ENCODE peak calls at places on chromosome 2, in nine cellular contexts. One of them, this sample, is unnamed.
A peak's percentile ranks its signal among the peaks of the same experiment; 100 is the strongest.

GRCh38 chr2:54629914-54630609 is 93.4 kb upstream of the EML6 start:
- DNase-seq in neural progenitor cell: no peak
- DNase-seq in esophagus squamous epithelium: no peak
- DNase-seq in CD8-positive, alpha-beta memory T cell: no peak
- DNase-seq in Panc1: peak; percentile 35
- DNase-seq in spleen: no peak
- DNase-seq in neuronal stem cell: no peak
- DNase-seq in cardiac muscle cell: peak; percentile 46
- DNase-seq in heart right ventricle: peak; percentile 81
- DNase-seq in this sample: peak; percentile 89

GRCh38 chr2:37585982-37586621 is 85.3 kb downstream of the CDC42EP3 start:
- DNase-seq in neural progenitor cell: no peak
- DNase-seq in esophagus squamous epithelium: no peak
- DNase-seq in CD8-positive, alpha-beta memory T cell: peak; percentile 64
- DNase-seq in Panc1: no peak
- DNase-seq in spleen: no peak
- DNase-seq in neuronal stem cell: no peak
- DNase-seq in cardiac muscle cell: peak; percentile 76
- DNase-seq in heart right ventricle: no peak
- DNase-seq in this sample: no peak

GRCh38 chr2:55460562-55460961 is 40.9 kb upstream of the CCDC88A start:
- DNase-seq in neural progenitor cell: no peak
- DNase-seq in esophagus squamous epithelium: no peak
- DNase-seq in CD8-positive, alpha-beta memory T cell: no peak
- DNase-seq in Panc1: no peak
- DNase-seq in spleen: no peak
- DNase-seq in neuronal stem cell: no peak
- DNase-seq in cardiac muscle cell: peak; percentile 37
- DNase-seq in heart right ventricle: no peak
- DNase-seq in this sample: no peak

GRCh38 chr2:238106339-238106697 is 6.2 kb downstream of the ESPNL start:
- DNase-seq in neural progenitor cell: no peak
- DNase-seq in esophagus squamous epithelium: no peak
- DNase-seq in CD8-positive, alpha-beta memory T cell: no peak
- DNase-seq in Panc1: no peak
- DNase-seq in spleen: no peak
- DNase-seq in neuronal stem cell: no peak
- DNase-seq in cardiac muscle cell: no peak
- DNase-seq in heart right ventricle: no peak
- DNase-seq in this sample: no peak

GRCh38 chr2:142745691-142746090 is 131.8 kb upstream of the KYNU start:
- DNase-seq in neural progenitor cell: no peak
- DNase-seq in esophagus squamous epithelium: no peak
- DNase-seq in CD8-positive, alpha-beta memory T cell: no peak
- DNase-seq in Panc1: no peak
- DNase-seq in spleen: no peak
- DNase-seq in neuronal stem cell: no peak
- DNase-seq in cardiac muscle cell: no peak
- DNase-seq in heart right ventricle: no peak
- DNase-seq in this sample: no peak

GRCh38 chr2:194907569-194907968 is 749.5 kb upstream of the SLC39A10 start:
- DNase-seq in neural progenitor cell: no peak
- DNase-seq in esophagus squamous epithelium: no peak
- DNase-seq in CD8-positive, alpha-beta memory T cell: no peak
- DNase-seq in Panc1: no peak
- DNase-seq in spleen: no peak
- DNase-seq in neuronal stem cell: no peak
- DNase-seq in cardiac muscle cell: no peak
- DNase-seq in heart right ventricle: no peak
- DNase-seq in this sample: no peak

GRCh38 chr2:23298551-23298950 is 86.4 kb upstream of the KLHL29 start:
- DNase-seq in neural progenitor cell: no peak
- DNase-seq in esophagus squamous epithelium: no peak
- DNase-seq in CD8-positive, alpha-beta memory T cell: no peak
- DNase-seq in Panc1: no peak
- DNase-seq in spleen: no peak
- DNase-seq in neuronal stem cell: no peak
- DNase-seq in cardiac muscle cell: no peak
- DNase-seq in heart right ventricle: no peak
- DNase-seq in this sample: no peak

GRCh38 chr2:13919981-13920382 is 712.5 kb upstream of the LRATD1 start:
- DNase-seq in neural progenitor cell: no peak
- DNase-seq in esophagus squamous epithelium: no peak
- DNase-seq in CD8-positive, alpha-beta memory T cell: no peak
- DNase-seq in Panc1: no peak
- DNase-seq in spleen: no peak
- DNase-seq in neuronal stem cell: no peak
- DNase-seq in cardiac muscle cell: no peak
- DNase-seq in heart right ventricle: no peak
- DNase-seq in this sample: no peak

DNA sequence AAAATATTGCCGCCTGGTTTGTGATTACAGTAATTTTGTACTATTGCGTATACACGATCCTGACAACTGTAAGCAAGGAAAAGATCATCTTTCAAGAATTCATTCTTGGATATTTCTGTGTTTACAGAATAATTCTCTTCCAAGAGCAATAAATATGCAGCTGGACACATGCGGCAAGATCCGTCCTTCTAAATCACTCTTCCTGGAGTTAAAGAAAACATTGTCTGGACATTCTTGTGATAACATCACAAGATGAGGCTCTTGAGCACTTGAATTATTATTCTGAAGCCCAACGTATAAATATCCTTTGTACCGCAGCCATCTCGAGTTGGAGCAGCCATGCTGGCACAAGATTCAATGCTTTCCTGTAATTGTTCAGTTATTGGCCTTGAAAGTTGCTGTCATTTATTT is 9.9 kb downstream of the FHL2 start:
- DNase-seq in neural progenitor cell: no peak
- DNase-seq in esophagus squamous epithelium: no peak
- DNase-seq in CD8-positive, alpha-beta memory T cell: no peak
- DNase-seq in Panc1: no peak
- DNase-seq in spleen: no peak
- DNase-seq in neuronal stem cell: no peak
- DNase-seq in cardiac muscle cell: peak; percentile 87
- DNase-seq in heart right ventricle: no peak
- DNase-seq in this sample: no peak
- H3K4me1 ChIP-seq in neural progenitor cell: no peaks in the 10 kb centered on the region
- H3K4me1 ChIP-seq in esophagus squamous epithelium: peaks cover 91% of the 10 kb centered on the region
- H3K4me1 ChIP-seq in CD8-positive, alpha-beta memory T cell: no peaks in the 10 kb centered on the region
- H3K4me1 ChIP-seq in Panc1: peaks cover 98% of the 10 kb centered on the region
- H3K4me1 ChIP-seq in spleen: peaks cover 16% of the 10 kb centered on the region
- H3K4me1 ChIP-seq in neuronal stem cell: no peaks in the 10 kb centered on the region
- H3K4me1 ChIP-seq in cardiac muscle cell: peaks cover 34% of the 10 kb centered on the region
- H3K4me1 ChIP-seq in heart right ventricle: peaks cover 97% of the 10 kb centered on the region
- H3K4me1 ChIP-seq in this sample: peaks cover 37% of the 10 kb centered on the region

GRCh38 chr2:88355486-88355885 is 97.0 kb downstream of the FOXI3 start:
- DNase-seq in neural progenitor cell: peak; percentile 75
- DNase-seq in esophagus squamous epithelium: no peak
- DNase-seq in CD8-positive, alpha-beta memory T cell: no peak
- DNase-seq in Panc1: no peak
- DNase-seq in spleen: no peak
- DNase-seq in neuronal stem cell: no peak
- DNase-seq in cardiac muscle cell: no peak
- DNase-seq in heart right ventricle: no peak
- DNase-seq in this sample: no peak

GRCh38 chr2:88345842-88346241 is 106.7 kb downstream of the FOXI3 start:
- DNase-seq in neural progenitor cell: peak; percentile 64
- DNase-seq in esophagus squamous epithelium: no peak
- DNase-seq in CD8-positive, alpha-beta memory T cell: no peak
- DNase-seq in Panc1: no peak
- DNase-seq in spleen: no peak
- DNase-seq in neuronal stem cell: no peak
- DNase-seq in cardiac muscle cell: no peak
- DNase-seq in heart right ventricle: no peak
- DNase-seq in this sample: no peak

GRCh38 chr2:88350262-88350640 is 102.2 kb downstream of the FOXI3 start:
- DNase-seq in neural progenitor cell: peak; percentile 22
- DNase-seq in esophagus squamous epithelium: no peak
- DNase-seq in CD8-positive, alpha-beta memory T cell: no peak
- DNase-seq in Panc1: no peak
- DNase-seq in spleen: no peak
- DNase-seq in neuronal stem cell: no peak
- DNase-seq in cardiac muscle cell: no peak
- DNase-seq in heart right ventricle: no peak
- DNase-seq in this sample: no peak

GRCh38 chr2:88350641-88351601 is 101.6 kb downstream of the FOXI3 start:
- DNase-seq in neural progenitor cell: peak; percentile 84
- DNase-seq in esophagus squamous epithelium: no peak
- DNase-seq in CD8-positive, alpha-beta memory T cell: peak; percentile 50
- DNase-seq in Panc1: peak; percentile 33
- DNase-seq in spleen: peak; percentile 82
- DNase-seq in neuronal stem cell: peak; percentile 68
- DNase-seq in cardiac muscle cell: peak; percentile 29
- DNase-seq in heart right ventricle: peak; percentile 22
- DNase-seq in this sample: no peak
- H3K27me3 ChIP-seq in neural progenitor cell: peaks cover 78% of the 10 kb centered on the region
- H3K27me3 ChIP-seq in esophagus squamous epithelium: peaks cover 8% of the 10 kb centered on the region
- H3K27me3 ChIP-seq in CD8-positive, alpha-beta memory T cell: peaks cover 4% of the 10 kb centered on the region
- H3K27me3 ChIP-seq in Panc1: peaks cover 2% of the 10 kb centered on the region
- H3K27me3 ChIP-seq in spleen: peaks cover 23% of the 10 kb centered on the region
- H3K27me3 ChIP-seq in neuronal stem cell: peaks cover 18% of the 10 kb centered on the region
- H3K27me3 ChIP-seq in cardiac muscle cell: peaks cover 25% of the 10 kb centered on the region
- H3K27me3 ChIP-seq in heart right ventricle: peaks cover 62% of the 10 kb centered on the region
- H3K27me3 ChIP-seq in this sample: no peaks in the 10 kb centered on the region

GRCh38 chr2:144472911-144473310 is 47.0 kb downstream of the ZEB2 start:
- DNase-seq in neural progenitor cell: no peak
- DNase-seq in esophagus squamous epithelium: no peak
- DNase-seq in CD8-positive, alpha-beta memory T cell: no peak
- DNase-seq in Panc1: no peak
- DNase-seq in spleen: no peak
- DNase-seq in neuronal stem cell: no peak
- DNase-seq in cardiac muscle cell: no peak
- DNase-seq in heart right ventricle: no peak
- DNase-seq in this sample: no peak

GRCh38 chr2:144472046-144472412 is 47.9 kb downstream of the ZEB2 start:
- DNase-seq in neural progenitor cell: no peak
- DNase-seq in esophagus squamous epithelium: no peak
- DNase-seq in CD8-positive, alpha-beta memory T cell: no peak
- DNase-seq in Panc1: no peak
- DNase-seq in spleen: no peak
- DNase-seq in neuronal stem cell: no peak
- DNase-seq in cardiac muscle cell: no peak
- DNase-seq in heart right ventricle: no peak
- DNase-seq in this sample: no peak

GRCh38 chr2:144475596-144475995 is 44.3 kb downstream of the ZEB2 start:
- DNase-seq in neural progenitor cell: no peak
- DNase-seq in esophagus squamous epithelium: no peak
- DNase-seq in CD8-positive, alpha-beta memory T cell: no peak
- DNase-seq in Panc1: no peak
- DNase-seq in spleen: no peak
- DNase-seq in neuronal stem cell: no peak
- DNase-seq in cardiac muscle cell: no peak
- DNase-seq in heart right ventricle: no peak
- DNase-seq in this sample: no peak

GRCh38 chr2:144475044-144475443 is 44.9 kb downstream of the ZEB2 start:
- DNase-seq in neural progenitor cell: no peak
- DNase-seq in esophagus squamous epithelium: no peak
- DNase-seq in CD8-positive, alpha-beta memory T cell: no peak
- DNase-seq in Panc1: no peak
- DNase-seq in spleen: no peak
- DNase-seq in neuronal stem cell: no peak
- DNase-seq in cardiac muscle cell: no peak
- DNase-seq in heart right ventricle: no peak
- DNase-seq in this sample: no peak

DNA sequence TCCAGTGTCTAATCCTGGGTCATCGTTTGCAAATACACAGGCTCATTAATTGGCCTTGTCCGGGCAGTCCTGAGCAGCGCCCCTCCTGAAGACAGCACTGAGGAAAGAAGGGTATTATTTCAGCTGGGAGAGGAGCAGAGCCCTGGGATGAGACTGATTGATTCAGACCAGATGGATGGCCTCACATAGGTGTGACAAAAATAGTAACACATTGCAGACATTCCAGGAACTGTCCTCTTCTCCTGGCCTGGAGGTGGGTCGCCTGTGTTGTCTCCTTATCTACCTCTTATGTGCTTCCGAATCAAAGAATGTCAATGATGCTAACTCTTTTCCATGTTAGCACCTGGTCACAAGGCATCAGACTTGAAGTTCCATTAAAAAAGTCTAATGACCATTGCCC is 45.9 kb downstream of the ZEB2 start:
- DNase-seq in neural progenitor cell: no peak
- DNase-seq in esophagus squamous epithelium: no peak
- DNase-seq in CD8-positive, alpha-beta memory T cell: no peak
- DNase-seq in Panc1: no peak
- DNase-seq in spleen: no peak
- DNase-seq in neuronal stem cell: no peak
- DNase-seq in cardiac muscle cell: no peak
- DNase-seq in heart right ventricle: no peak
- DNase-seq in this sample: no peak
- H3K4me1 ChIP-seq in neural progenitor cell: peaks cover 63% of the 10 kb centered on the region
- H3K4me1 ChIP-seq in esophagus squamous epithelium: peaks cover 72% of the 10 kb centered on the region
- H3K4me1 ChIP-seq in CD8-positive, alpha-beta memory T cell: peaks cover 26% of the 10 kb centered on the region
- H3K4me1 ChIP-seq in Panc1: no peaks in the 10 kb centered on the region
- H3K4me1 ChIP-seq in spleen: peaks cover 100% of the 10 kb centered on the region
- H3K4me1 ChIP-seq in neuronal stem cell: peaks cover 41% of the 10 kb centered on the region
- H3K4me1 ChIP-seq in cardiac muscle cell: peaks cover 62% of the 10 kb centered on the region
- H3K4me1 ChIP-seq in heart right ventricle: peaks cover 99% of the 10 kb centered on the region
- H3K4me1 ChIP-seq in this sample: no peaks in the 10 kb centered on the region

GRCh38 chr2:66438498-66439290 is 3.8 kb downstream of the MEIS1 start:
- DNase-seq in neural progenitor cell: no peak
- DNase-seq in esophagus squamous epithelium: no peak
- DNase-seq in CD8-positive, alpha-beta memory T cell: no peak
- DNase-seq in Panc1: no peak
- DNase-seq in spleen: no peak
- DNase-seq in neuronal stem cell: no peak
- DNase-seq in cardiac muscle cell: no peak
- DNase-seq in heart right ventricle: no peak
- DNase-seq in this sample: no peak

GRCh38 chr2:66439291-66440010 is 4.5 kb downstream of the MEIS1 start:
- DNase-seq in neural progenitor cell: peak; percentile 66
- DNase-seq in esophagus squamous epithelium: no peak
- DNase-seq in CD8-positive, alpha-beta memory T cell: no peak
- DNase-seq in Panc1: no peak
- DNase-seq in spleen: peak; percentile 73
- DNase-seq in neuronal stem cell: no peak
- DNase-seq in cardiac muscle cell: peak; percentile 53
- DNase-seq in heart right ventricle: no peak
- DNase-seq in this sample: no peak

GRCh38 chr2:66441651-66442365 is 6.9 kb downstream of the MEIS1 start:
- DNase-seq in neural progenitor cell: no peak
- DNase-seq in esophagus squamous epithelium: no peak
- DNase-seq in CD8-positive, alpha-beta memory T cell: no peak
- DNase-seq in Panc1: no peak
- DNase-seq in spleen: no peak
- DNase-seq in neuronal stem cell: no peak
- DNase-seq in cardiac muscle cell: no peak
- DNase-seq in heart right ventricle: no peak
- DNase-seq in this sample: no peak

GRCh38 chr2:66440692-66441091 is 5.8 kb downstream of the MEIS1 start:
- DNase-seq in neural progenitor cell: peak; percentile 74
- DNase-seq in esophagus squamous epithelium: no peak
- DNase-seq in CD8-positive, alpha-beta memory T cell: no peak
- DNase-seq in Panc1: no peak
- DNase-seq in spleen: peak; percentile 55
- DNase-seq in neuronal stem cell: no peak
- DNase-seq in cardiac muscle cell: peak; percentile 62
- DNase-seq in heart right ventricle: no peak
- DNase-seq in this sample: no peak

DNA sequence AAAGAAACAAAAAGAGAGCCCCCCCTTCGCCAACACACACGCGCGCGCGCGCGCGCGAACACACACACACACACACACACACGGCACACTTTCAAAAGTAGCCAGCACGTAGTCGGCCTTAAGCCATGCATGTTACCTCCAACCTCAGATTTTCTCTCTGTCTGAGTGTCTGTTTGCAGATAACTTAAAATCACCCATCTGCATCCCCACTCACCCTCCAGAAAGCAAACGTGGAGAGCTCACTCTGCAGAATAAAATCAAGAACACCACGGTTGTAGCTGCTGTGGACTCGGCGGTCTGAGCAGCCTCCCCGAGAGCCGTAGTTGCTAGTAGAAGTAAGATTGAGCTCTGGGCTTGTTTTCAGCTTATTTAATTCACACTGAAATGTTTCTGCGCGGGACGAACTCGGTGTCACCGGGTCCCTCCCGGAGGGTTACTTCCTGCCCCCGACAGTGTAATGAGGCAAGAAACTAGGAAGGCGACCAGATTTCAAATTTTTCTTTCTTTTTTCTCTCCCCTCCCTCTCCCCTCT is 5.2 kb downstream of the MEIS1 start:
- DNase-seq in neural progenitor cell: peak; percentile 39
- DNase-seq in esophagus squamous epithelium: no peak
- DNase-seq in CD8-positive, alpha-beta memory T cell: no peak
- DNase-seq in Panc1: no peak
- DNase-seq in spleen: peak; percentile 58
- DNase-seq in neuronal stem cell: no peak
- DNase-seq in cardiac muscle cell: peak; percentile 60
- DNase-seq in heart right ventricle: no peak
- DNase-seq in this sample: no peak
- H3K27me3 ChIP-seq in neural progenitor cell: peaks cover 98% of the 10 kb centered on the region
- H3K27me3 ChIP-seq in esophagus squamous epithelium: no peaks in the 10 kb centered on the region
- H3K27me3 ChIP-seq in CD8-positive, alpha-beta memory T cell: peaks cover 11% of the 10 kb centered on the region
- H3K27me3 ChIP-seq in Panc1: peaks cover 21% of the 10 kb centered on the region
- H3K27me3 ChIP-seq in spleen: peaks cover 8% of the 10 kb centered on the region
- H3K27me3 ChIP-seq in neuronal stem cell: peaks cover 60% of the 10 kb centered on the region
- H3K27me3 ChIP-seq in cardiac muscle cell: no peaks in the 10 kb centered on the region
- H3K27me3 ChIP-seq in heart right ventricle: no peaks in the 10 kb centered on the region
- H3K27me3 ChIP-seq in this sample: no peaks in the 10 kb centered on the region

This sample was measured in right atrium auricular region.